ENCODE peak calls at places on chromosome 4, in four cellular contexts. Y, N, W and U are unnamed samples.

GRCh38 chr4:186486172-186486571 is 69.2 kb downstream of the MTNR1A start:
- DNase-seq in Y (no peak), N (no peak), W (no peak), U (no peak)

GRCh38 chr4:77818667-77819408 is at the start of gene CNOT6L:
- DNase-seq in Y (peak), N (peak), W (peak), U (peak)

GRCh38 chr4:138976526-138976925 is 39.1 kb upstream of the NOCT start:
- DNase-seq in Y (no peak), N (no peak), W (no peak), U (no peak)

GRCh38 chr4:14835708-14836107 is 166.6 kb upstream of the CPEB2 start:
- DNase-seq in Y (no peak), N (no peak), W (no peak), U (no peak)

GRCh38 chr4:6031831-6032230 is 13.6 kb upstream of the C4orf50 start:
- DNase-seq in Y (no peak), N (no peak), W (no peak), U (no peak)

GRCh38 chr4:79682801-79683217 is 274.8 kb upstream of the GK2 start:
- DNase-seq in Y (no peak), N (no peak), W (no peak), U (no peak)

GRCh38 chr4:183142566-183143545 is 43.8 kb downstream of the WWC2 start:
- DNase-seq in Y (no peak), N (no peak), W (peak), U (no peak)

GRCh38 chr4:122577808-122578781 is 42.8 kb downstream of the IL21 start:
- DNase-seq in Y (peak), N (peak), W (peak), U (no peak)

GRCh38 chr4:70743728-70744127 is 22.0 kb downstream of the RUFY3 start:
- DNase-seq in Y (no peak), N (no peak), W (peak), U (no peak)

GRCh38 chr4:166501941-166502382 is 628.9 kb downstream of the TLL1 start:
- DNase-seq in Y (no peak), N (no peak), W (peak), U (peak)

GRCh38 chr4:48445704-48446103 is 37.4 kb upstream of the SLC10A4 start:
- DNase-seq in Y (no peak), N (no peak), W (peak), U (no peak)

GRCh38 chr4:81260443-81261102 is 45.6 kb upstream of the PRKG2 start:
- DNase-seq in Y (no peak), N (no peak), W (peak), U (no peak)

GRCh38 chr4:8516061-8516573 is 64.1 kb upstream of the GPR78 start:
- DNase-seq in Y (no peak), N (no peak), W (no peak), U (no peak)

GRCh38 chr4:52157641-52158316 is 106.7 kb downstream of the SPATA18 start:
- DNase-seq in Y (no peak), N (no peak), W (peak), U (no peak)

GRCh38 chr4:59339631-59340030 is 1860.5 kb upstream of the ADGRL3 start:
- DNase-seq in Y (no peak), N (no peak), W (no peak), U (no peak)

GRCh38 chr4:173301518-173302201 is 32.5 kb downstream of the HMGB2 start:
- DNase-seq in Y (peak), N (no peak), W (peak), U (no peak)

GRCh38 chr4:39036172-39036571 is 4.0 kb upstream of the TMEM156 start:
- DNase-seq in Y (no peak), N (no peak), W (peak), U (no peak)

GRCh38 chr4:163550869-163551267 is 56.4 kb downstream of the TMA16 start:
- DNase-seq in Y (no peak), N (no peak), W (no peak), U (no peak)

GRCh38 chr4:143482753-143483362 is 30.6 kb upstream of the SMARCA5 start:
- DNase-seq in Y (peak), N (no peak), W (peak), U (peak)

GRCh38 chr4:142817442-142817841 is 28.7 kb downstream of the INPP4B start:
- DNase-seq in Y (no peak), N (no peak), W (peak), U (no peak)

GRCh38 chr4:178174756-178175155 is 732.5 kb upstream of the AGA start:
- DNase-seq in Y (no peak), N (no peak), W (no peak), U (no peak)

GRCh38 chr4:6716958-6717655 is 1.1 kb downstream of the BLOC1S4 start:
- DNase-seq in Y (no peak), N (no peak), W (no peak), U (no peak)

GRCh38 chr4:102525099-102525498 is 23.9 kb downstream of the NFKB1 start:
- DNase-seq in Y (no peak), N (no peak), W (peak), U (no peak)

GRCh38 chr4:113540859-113541258 is 220.7 kb downstream of the CAMK2D start:
- DNase-seq in Y (no peak), N (peak), W (peak), U (peak)

GRCh38 chr4:152696764-152697250 is 17.0 kb upstream of the TMEM154 start:
- DNase-seq in Y (no peak), N (no peak), W (peak), U (peak)

GRCh38 chr4:2663275-2663674 is 92.9 kb downstream of the TNIP2 start:
- DNase-seq in Y (no peak), N (no peak), W (peak), U (no peak)

GRCh38 chr4:183747931-183748664 is 89.0 kb downstream of the TRAPPC11 start:
- DNase-seq in Y (no peak), N (peak), W (no peak), U (no peak)

GRCh38 chr4:63700569-63700968 is 708.7 kb downstream of the TECRL start:
- DNase-seq in Y (no peak), N (no peak), W (no peak), U (no peak)

GRCh38 chr4:8269535-8270417 is at the start of gene HTRA3:
- DNase-seq in Y (no peak), N (no peak), W (peak), U (no peak)

GRCh38 chr4:153138736-153139135 is 65.5 kb upstream of the TRIM2 start:
- DNase-seq in Y (no peak), N (no peak), W (no peak), U (no peak)

GRCh38 chr4:3707423-3708102 is 58.6 kb upstream of the ADRA2C start:
- DNase-seq in Y (no peak), N (no peak), W (no peak), U (no peak)

GRCh38 chr4:825063-825968 is 613 bp downstream of the CPLX1 start:
- DNase-seq in Y (peak), N (no peak), W (peak), U (no peak)

GRCh38 chr4:43331226-43332078 is 438.9 kb downstream of the GRXCR1 start:
- DNase-seq in Y (no peak), N (no peak), W (peak), U (no peak)

GRCh38 chr4:2942037-2942531 is 21.1 kb downstream of the NOP14 start:
- DNase-seq in Y (no peak), N (no peak), W (no peak), U (no peak)